ENCODE peak calls at places on chromosomes 1 and 21, in six cellular contexts. One of them, this sample, is unnamed.

GRCh38 chr1:84101204-84101603 is 42.9 kb upstream of the PRKACB start:
- DNase-seq in H1: no peak
- DNase-seq in neuronal stem cell: no peak
- DNase-seq in trophoblast cell: no peak
- DNase-seq in mesenchymal stem cell: no peak
- DNase-seq in H9: no peak
- DNase-seq in this sample: no peak

GRCh38 chr1:84704872-84705426 is 14.7 kb upstream of the SSX2IP start:
- DNase-seq in neuronal stem cell: no peak
- DNase-seq in H1: no peak
- DNase-seq in mesenchymal stem cell: no peak
- DNase-seq in trophoblast cell: no peak
- DNase-seq in H9: no peak
- DNase-seq in this sample: no peak

GRCh38 chr1:185017338-185017737 is 28.0 kb upstream of the RNF2 start:
- DNase-seq in H9: no peak
- DNase-seq in neuronal stem cell: no peak
- DNase-seq in H1: no peak
- DNase-seq in trophoblast cell: peak; percentile 85
- DNase-seq in mesenchymal stem cell: peak; percentile 91
- DNase-seq in this sample: peak; percentile 94

GRCh38 chr1:99502400-99502799 is 143.5 kb upstream of the PALMD start:
- DNase-seq in H1: no peak
- DNase-seq in neuronal stem cell: no peak
- DNase-seq in mesenchymal stem cell: no peak
- DNase-seq in trophoblast cell: no peak
- DNase-seq in H9: no peak
- DNase-seq in this sample: no peak

GRCh38 chr1:156060937-156061636 is at the start of gene RAB25:
- DNase-seq in mesenchymal stem cell: no peak
- DNase-seq in neuronal stem cell: no peak
- DNase-seq in H9: peak; percentile 94
- DNase-seq in trophoblast cell: peak; percentile 84
- DNase-seq in H1: peak; percentile 84
- DNase-seq in this sample: no peak

GRCh38 chr1:56301791-56302190 is 277.6 kb downstream of the PLPP3 start:
- DNase-seq in mesenchymal stem cell: peak; percentile 89
- DNase-seq in H1: no peak
- DNase-seq in neuronal stem cell: no peak
- DNase-seq in trophoblast cell: peak; percentile 90
- DNase-seq in H9: no peak
- DNase-seq in this sample: peak; percentile 95

GRCh38 chr1:14735861-14736260 is 137.4 kb downstream of the KAZN start:
- DNase-seq in trophoblast cell: no peak
- DNase-seq in H9: no peak
- DNase-seq in neuronal stem cell: no peak
- DNase-seq in mesenchymal stem cell: no peak
- DNase-seq in H1: no peak
- DNase-seq in this sample: no peak

GRCh38 chr1:232678185-232678886 is 48.4 kb upstream of the SIPA1L2 start:
- DNase-seq in trophoblast cell: no peak
- DNase-seq in mesenchymal stem cell: no peak
- DNase-seq in neuronal stem cell: no peak
- DNase-seq in H9: no peak
- DNase-seq in H1: no peak
- DNase-seq in this sample: peak; percentile 65

GRCh38 chr21:35940074-35940927 is 120.0 kb downstream of the SETD4 start:
- DNase-seq in H1: no peak
- DNase-seq in neuronal stem cell: peak; percentile 71
- DNase-seq in mesenchymal stem cell: peak; percentile 79
- DNase-seq in trophoblast cell: peak; percentile 76
- DNase-seq in H9: peak; percentile 32
- DNase-seq in this sample: peak; percentile 81

GRCh38 chr1:45205000-45205909 is 1.1 kb downstream of the ZSWIM5 start:
- DNase-seq in mesenchymal stem cell: peak; percentile 45
- DNase-seq in neuronal stem cell: peak; percentile 62
- DNase-seq in H9: peak; percentile 61
- DNase-seq in trophoblast cell: peak; percentile 11
- DNase-seq in H1: peak; percentile 72
- DNase-seq in this sample: peak; percentile 34

GRCh38 chr1:53080769-53081168 is 18.8 kb downstream of the PODN start:
- DNase-seq in neuronal stem cell: no peak
- DNase-seq in trophoblast cell: no peak
- DNase-seq in mesenchymal stem cell: no peak
- DNase-seq in H9: no peak
- DNase-seq in H1: no peak
- DNase-seq in this sample: no peak

GRCh38 chr21:42579456-42580075 is 65.9 kb downstream of the SLC37A1 start:
- DNase-seq in mesenchymal stem cell: no peak
- DNase-seq in neuronal stem cell: no peak
- DNase-seq in H9: no peak
- DNase-seq in trophoblast cell: no peak
- DNase-seq in H1: no peak
- DNase-seq in this sample: no peak

GRCh38 chr1:50246869-50247268 is 138.1 kb downstream of the ELAVL4 start:
- DNase-seq in neuronal stem cell: no peak
- DNase-seq in H9: no peak
- DNase-seq in H1: no peak
- DNase-seq in mesenchymal stem cell: no peak
- DNase-seq in trophoblast cell: no peak
- DNase-seq in this sample: no peak

GRCh38 chr1:233409540-233409939 is 82.0 kb downstream of the MAP3K21 start:
- DNase-seq in H1: no peak
- DNase-seq in trophoblast cell: no peak
- DNase-seq in mesenchymal stem cell: no peak
- DNase-seq in neuronal stem cell: no peak
- DNase-seq in H9: no peak
- DNase-seq in this sample: no peak

GRCh38 chr1:178451529-178451928 is 45.2 kb downstream of the CLEC20A start:
- DNase-seq in H9: no peak
- DNase-seq in H1: no peak
- DNase-seq in trophoblast cell: peak; percentile 75
- DNase-seq in mesenchymal stem cell: peak; percentile 16
- DNase-seq in neuronal stem cell: no peak
- DNase-seq in this sample: peak; percentile 80

GRCh38 chr1:112981461-112982233 is 25.7 kb upstream of the SLC16A1 start:
- DNase-seq in trophoblast cell: no peak
- DNase-seq in mesenchymal stem cell: no peak
- DNase-seq in neuronal stem cell: no peak
- DNase-seq in H9: no peak
- DNase-seq in H1: no peak
- DNase-seq in this sample: no peak

GRCh38 chr1:86965827-86966182 is 51.4 kb downstream of the HS2ST1 start:
- DNase-seq in mesenchymal stem cell: no peak
- DNase-seq in neuronal stem cell: no peak
- DNase-seq in trophoblast cell: no peak
- DNase-seq in H1: no peak
- DNase-seq in H9: no peak
- DNase-seq in this sample: no peak

GRCh38 chr1:53069265-53069662 is 7.3 kb downstream of the PODN start:
- DNase-seq in neuronal stem cell: no peak
- DNase-seq in H9: no peak
- DNase-seq in mesenchymal stem cell: no peak
- DNase-seq in trophoblast cell: no peak
- DNase-seq in H1: peak; percentile 43
- DNase-seq in this sample: no peak

GRCh38 chr1:228276361-228276831 is 68.6 kb downstream of the OBSCN start:
- DNase-seq in trophoblast cell: no peak
- DNase-seq in neuronal stem cell: no peak
- DNase-seq in H1: no peak
- DNase-seq in H9: no peak
- DNase-seq in mesenchymal stem cell: peak; percentile 5
- DNase-seq in this sample: no peak

GRCh38 chr1:165451696-165452095 is 6.8 kb upstream of the RXRG start:
- DNase-seq in trophoblast cell: no peak
- DNase-seq in neuronal stem cell: no peak
- DNase-seq in H9: no peak
- DNase-seq in H1: no peak
- DNase-seq in mesenchymal stem cell: no peak
- DNase-seq in this sample: no peak

DNA sequence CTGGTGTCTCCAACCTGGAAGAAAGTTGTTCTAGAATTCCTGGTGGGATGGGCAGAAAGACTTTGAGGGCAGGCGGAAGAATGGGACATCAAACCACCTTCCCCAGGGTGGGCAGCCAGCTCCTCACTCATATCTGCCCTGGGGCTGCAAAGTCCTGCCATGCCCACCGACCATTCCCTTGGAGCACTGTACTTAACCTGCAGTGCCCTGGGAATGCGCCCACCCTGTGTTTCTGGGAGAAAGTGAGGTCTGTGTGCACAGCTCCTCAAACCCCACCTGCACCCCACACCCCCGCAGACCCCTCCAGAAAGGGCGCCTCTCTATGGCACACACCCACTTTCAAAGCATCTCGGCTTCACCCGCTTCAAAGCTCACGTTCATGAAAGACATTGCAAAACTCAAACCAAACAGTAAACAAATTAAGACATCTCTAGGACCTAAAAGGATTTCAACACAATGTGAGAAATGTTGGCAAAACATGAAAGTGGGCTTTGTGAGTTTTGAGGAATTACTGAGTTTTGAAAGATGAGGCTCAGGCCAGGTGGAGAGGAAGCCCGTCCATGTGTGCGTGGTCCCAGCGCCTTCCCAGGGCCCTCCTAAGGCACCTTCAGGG is 25.1 kb downstream of the KRTAP10-1 start:
- DNase-seq in mesenchymal stem cell: no peak
- DNase-seq in trophoblast cell: no peak
- DNase-seq in H9: no peak
- DNase-seq in H1: no peak
- DNase-seq in neuronal stem cell: no peak
- DNase-seq in this sample: no peak
- H4K91ac ChIP-seq in mesenchymal stem cell: no peak overlapping the region
- H4K91ac ChIP-seq in trophoblast cell: no peak overlapping the region
- H4K91ac ChIP-seq in H9: no peak overlapping the region
- H4K91ac ChIP-seq in H1: no peak overlapping the region
- H4K91ac ChIP-seq in neuronal stem cell: no peak overlapping the region
- H4K91ac ChIP-seq in this sample: no peak overlapping the region

GRCh38 chr21:37909936-37910335 is 6.3 kb downstream of the KCNJ6 start:
- DNase-seq in mesenchymal stem cell: no peak
- DNase-seq in H9: no peak
- DNase-seq in H1: no peak
- DNase-seq in neuronal stem cell: no peak
- DNase-seq in trophoblast cell: no peak
- DNase-seq in this sample: no peak

GRCh38 chr21:37904879-37905278 is 11.4 kb downstream of the KCNJ6 start:
- DNase-seq in neuronal stem cell: no peak
- DNase-seq in H9: no peak
- DNase-seq in trophoblast cell: no peak
- DNase-seq in mesenchymal stem cell: no peak
- DNase-seq in H1: no peak
- DNase-seq in this sample: no peak

GRCh38 chr21:37905291-37905690 is 11.0 kb downstream of the KCNJ6 start:
- DNase-seq in mesenchymal stem cell: no peak
- DNase-seq in neuronal stem cell: no peak
- DNase-seq in H1: no peak
- DNase-seq in H9: no peak
- DNase-seq in trophoblast cell: no peak
- DNase-seq in this sample: no peak

GRCh38 chr21:37908691-37909090 is 7.6 kb downstream of the KCNJ6 start:
- DNase-seq in mesenchymal stem cell: no peak
- DNase-seq in H9: no peak
- DNase-seq in H1: no peak
- DNase-seq in neuronal stem cell: no peak
- DNase-seq in trophoblast cell: no peak
- DNase-seq in this sample: no peak

DNA sequence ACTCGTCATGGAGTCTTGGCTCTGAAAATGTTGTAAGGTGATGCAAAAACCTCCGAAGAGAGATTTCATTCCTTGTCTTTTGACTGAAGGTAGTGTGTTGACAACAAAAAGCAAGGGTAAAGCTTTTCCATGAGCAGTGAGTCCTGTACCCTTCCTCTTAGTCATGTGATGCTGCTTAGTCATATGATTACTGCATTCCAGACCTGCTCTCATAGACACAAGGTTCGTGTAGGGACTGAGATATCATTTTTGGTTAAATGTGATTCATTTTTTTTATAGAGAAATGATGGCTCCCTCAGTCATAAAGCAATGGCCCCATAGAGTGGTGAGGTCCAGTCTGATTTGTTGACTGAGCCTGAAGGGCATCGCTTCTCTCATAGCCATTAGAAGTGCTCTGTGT is 9.2 kb downstream of the KCNJ6 start:
- DNase-seq in mesenchymal stem cell: no peak
- DNase-seq in neuronal stem cell: no peak
- DNase-seq in H9: no peak
- DNase-seq in trophoblast cell: no peak
- DNase-seq in H1: no peak
- DNase-seq in this sample: no peak
- H4K91ac ChIP-seq in mesenchymal stem cell: no peak overlapping the region
- H4K91ac ChIP-seq in neuronal stem cell: no peak overlapping the region
- H4K91ac ChIP-seq in H9: no peak overlapping the region
- H4K91ac ChIP-seq in trophoblast cell: no peak overlapping the region
- H4K91ac ChIP-seq in H1: no peak overlapping the region
- H4K91ac ChIP-seq in this sample: no peak overlapping the region

DNA sequence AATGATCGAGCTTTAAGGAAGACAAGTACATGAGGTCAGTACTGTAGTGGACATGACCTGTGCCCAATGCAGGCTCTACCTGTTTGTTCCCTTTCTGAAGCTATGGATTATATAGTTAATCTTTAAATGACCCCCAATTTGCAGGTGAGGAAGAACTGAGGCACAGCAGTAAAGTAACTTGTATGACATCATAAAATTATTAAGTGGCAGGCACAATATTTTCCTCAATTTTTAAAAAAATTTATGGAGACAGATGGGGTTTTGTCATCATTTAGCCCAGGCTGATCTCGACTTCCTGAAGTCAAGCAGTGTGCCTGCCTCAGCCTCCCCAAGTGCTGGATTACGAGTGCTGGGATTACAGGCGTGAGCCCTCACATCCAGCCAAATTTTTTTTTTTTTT is 3.6 kb upstream of the GATAD2B start:
- DNase-seq in H9: no peak
- DNase-seq in mesenchymal stem cell: no peak
- DNase-seq in H1: no peak
- DNase-seq in neuronal stem cell: no peak
- DNase-seq in trophoblast cell: no peak
- DNase-seq in this sample: no peak
- H4K91ac ChIP-seq in H9: no peak overlapping the region
- H4K91ac ChIP-seq in mesenchymal stem cell: no peak overlapping the region
- H4K91ac ChIP-seq in H1: no peak overlapping the region
- H4K91ac ChIP-seq in neuronal stem cell: no peak overlapping the region
- H4K91ac ChIP-seq in trophoblast cell: no peak overlapping the region
- H4K91ac ChIP-seq in this sample: no peak overlapping the region

GRCh38 chr1:197451424-197451823 is 183.4 kb downstream of the CRB1 start:
- DNase-seq in H9: no peak
- DNase-seq in H1: no peak
- DNase-seq in neuronal stem cell: no peak
- DNase-seq in trophoblast cell: no peak
- DNase-seq in mesenchymal stem cell: no peak
- DNase-seq in this sample: peak; percentile 70
- H4K91ac ChIP-seq in H9: no peak overlapping the region
- H4K91ac ChIP-seq in H1: no peak overlapping the region
- H4K91ac ChIP-seq in neuronal stem cell: no peak overlapping the region
- H4K91ac ChIP-seq in trophoblast cell: no peak overlapping the region
- H4K91ac ChIP-seq in mesenchymal stem cell: no peak overlapping the region
- H4K91ac ChIP-seq in this sample: no peak overlapping the region